ENCODE peak calls at places on chromosomes 5 and 9, in ten cellular contexts. Z is tibial nerve, B is vagina, D is sigmoid colon, H is spleen, C is body of pancreas, G is IMR-90, F is breast epithelium, E is heart left ventricle, T is Peyer's patch. J is an unnamed sample.

GRCh38 chr5:17024686-17025180 is 88.6 kb upstream of the MYO10 start:
- DNase-seq in C (no peak), F (no peak), B (no peak), T (no peak), Z (no peak), G (peak; percentile 85), D (no peak), H (no peak), E (no peak), J (no peak)

GRCh38 chr5:91074615-91075014 is 308.5 kb downstream of the ARRDC3 start:
- DNase-seq in F (no peak), H (no peak), C (no peak), E (no peak), T (no peak), G (peak; percentile 89), B (no peak), Z (no peak), D (no peak), J (no peak)

GRCh38 chr9:113593682-113594281 is 130.3 kb downstream of the RGS3 start:
- DNase-seq in E (peak; percentile 96), D (peak; percentile 97), G (peak; percentile 98), T (peak; percentile 58), H (peak; percentile 88), C (peak; percentile 87), Z (peak; percentile 73), F (peak; percentile 77), B (no peak), J (peak; percentile 93)

GRCh38 chr9:108673386-108673785 is 182.4 kb downstream of the ACTL7B start:
- DNase-seq in T (no peak), Z (no peak), D (no peak), E (no peak), F (no peak), H (no peak), B (no peak), C (no peak), G (no peak), J (no peak)

GRCh38 chr5:114148253-114148652 is 213.6 kb upstream of the KCNN2 start:
- DNase-seq in T (no peak), F (no peak), C (peak; percentile 66), D (no peak), E (no peak), G (no peak), B (no peak), H (no peak), Z (no peak), J (no peak)

GRCh38 chr5:132215329-132215728 is 12.3 kb downstream of the P4HA2 start:
- DNase-seq in D (peak; percentile 99), B (no peak), T (peak; percentile 62), E (peak; percentile 93), H (peak; percentile 74), F (peak; percentile 93), C (peak; percentile 97), Z (peak; percentile 86), G (peak; percentile 98), J (peak; percentile 73)

GRCh38 chr5:108818613-108819272 is 71.0 kb downstream of the FER start:
- DNase-seq in E (no peak), D (no peak), T (no peak), F (no peak), G (peak; percentile 82), B (no peak), C (no peak), Z (no peak), H (no peak), J (no peak)

GRCh38 chr5:6455571-6456200 is 7.0 kb downstream of the UBE2QL1 start:
- DNase-seq in G (no peak), H (no peak), C (no peak), D (no peak), Z (no peak), F (no peak), E (no peak), T (no peak), B (no peak), J (no peak)

GRCh38 chr9:77648458-77649108 is 461 bp upstream of the GNA14 start:
- DNase-seq in F (peak; percentile 58), H (peak; percentile 80), C (peak; percentile 63), T (peak; percentile 78), Z (no peak), G (no peak), B (no peak), E (peak; percentile 69), D (peak; percentile 82), J (peak; percentile 76)

GRCh38 chr9:128631636-128632035 is 25.0 kb downstream of the DYNC2I2 start:
- DNase-seq in D (no peak), C (no peak), Z (no peak), F (no peak), H (peak; percentile 1), E (no peak), T (peak; percentile 20), B (no peak), G (no peak), J (no peak)
- H3K36me3 ChIP-seq in D (peaks cover 79% of the 10 kb centered on the region), C (peaks cover 33% of the 10 kb centered on the region), Z (peaks cover 82% of the 10 kb centered on the region), F (no peaks in the 10 kb centered on the region), H (peaks cover 73% of the 10 kb centered on the region), E (peaks cover 77% of the 10 kb centered on the region), T (no peaks in the 10 kb centered on the region), B (peaks cover 68% of the 10 kb centered on the region), G (peaks cover 70% of the 10 kb centered on the region), J (peaks cover 32% of the 10 kb centered on the region)

DNA sequence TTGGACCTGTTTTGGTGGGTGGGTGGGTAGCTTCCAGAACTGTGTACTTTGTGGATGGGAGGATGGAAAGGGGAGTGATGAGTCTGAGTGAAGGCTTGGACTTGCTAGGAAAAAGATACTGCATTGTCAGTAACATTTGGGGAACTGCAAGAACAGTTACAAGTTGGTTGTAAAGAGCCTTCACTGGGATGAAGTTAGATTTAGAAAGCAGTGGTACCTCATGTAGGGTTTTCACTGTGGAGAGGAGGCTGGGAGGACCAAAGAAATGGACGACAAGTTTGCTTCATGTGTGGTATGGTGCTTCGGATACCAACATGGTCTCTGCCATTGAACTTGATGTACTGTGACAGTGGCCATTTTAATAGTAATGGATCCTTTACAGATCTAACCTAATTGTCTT is 50.3 kb downstream of the RAD23B start:
- DNase-seq in Z (no peak), H (no peak), F (no peak), C (no peak), D (no peak), G (no peak), E (no peak), T (no peak), B (no peak), J (no peak)
- TF ChIP-seq POLR2A in Z (no peak), H (no peak), F (no peak), C (no peak), D (no peak), G (no peak), E (no peak), T (no peak), B (no peak), J (no peak)

DNA sequence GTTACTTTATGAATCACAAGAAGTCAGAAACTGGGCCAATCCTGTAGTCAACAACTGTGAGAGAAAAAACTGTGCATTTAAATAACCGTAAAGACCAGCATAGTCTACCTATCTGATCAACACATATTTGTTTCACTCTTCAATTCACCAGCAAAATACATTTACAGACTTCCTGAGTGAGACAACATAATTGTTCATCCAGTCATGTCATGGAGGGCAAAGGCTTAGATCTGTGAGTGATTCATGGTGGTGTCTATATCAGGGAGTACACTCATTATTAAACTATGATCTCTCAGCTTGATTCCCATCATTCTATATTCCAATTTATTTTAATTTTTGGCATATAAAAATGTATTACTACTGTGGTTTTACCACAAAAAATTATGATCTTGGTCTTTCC is 694.6 kb downstream of the DNAH5 start:
- DNase-seq in B (no peak), F (no peak), E (no peak), H (no peak), T (no peak), Z (no peak), G (no peak), D (no peak), C (no peak), J (no peak)
- TF ChIP-seq CTCF in B (no peak), F (no peak), E (no peak), H (no peak), T (no peak), Z (no peak), G (no peak), D (no peak), C (no peak), J (no peak)

GRCh38 chr5:32390819-32391591 is 53.5 kb downstream of the ZFR start:
- DNase-seq in G (peak; percentile 95), E (no peak), D (no peak), T (no peak), Z (no peak), F (no peak), H (no peak), C (no peak), B (no peak), J (no peak)

GRCh38 chr5:32388429-32389111 is 56.0 kb downstream of the ZFR start:
- DNase-seq in F (no peak), B (no peak), C (no peak), Z (no peak), T (no peak), H (no peak), G (peak; percentile 79), D (no peak), E (no peak), J (no peak)

GRCh38 chr5:32387841-32388240 is 56.7 kb downstream of the ZFR start:
- DNase-seq in D (no peak), G (no peak), B (no peak), F (no peak), Z (no peak), C (no peak), T (no peak), E (no peak), H (no peak), J (no peak)

GRCh38 chr5:32387176-32387575 is 57.4 kb downstream of the ZFR start:
- DNase-seq in C (no peak), G (no peak), F (no peak), T (no peak), H (no peak), B (no peak), D (no peak), E (no peak), Z (no peak), J (no peak)

GRCh38 chr5:32392039-32392438 is 52.5 kb downstream of the ZFR start:
- DNase-seq in E (no peak), Z (no peak), H (no peak), C (no peak), G (no peak), B (no peak), T (no peak), D (no peak), F (no peak), J (no peak)
- H3K36me3 ChIP-seq in E (peaks cover 100% of the 10 kb centered on the region), Z (peaks cover 80% of the 10 kb centered on the region), H (peaks cover 76% of the 10 kb centered on the region), C (peaks cover 44% of the 10 kb centered on the region), G (peaks cover 35% of the 10 kb centered on the region), B (peaks cover 66% of the 10 kb centered on the region), T (peaks cover 5% of the 10 kb centered on the region), D (peaks cover 39% of the 10 kb centered on the region), F (peaks cover 21% of the 10 kb centered on the region), J (peaks cover 80% of the 10 kb centered on the region)

DNA sequence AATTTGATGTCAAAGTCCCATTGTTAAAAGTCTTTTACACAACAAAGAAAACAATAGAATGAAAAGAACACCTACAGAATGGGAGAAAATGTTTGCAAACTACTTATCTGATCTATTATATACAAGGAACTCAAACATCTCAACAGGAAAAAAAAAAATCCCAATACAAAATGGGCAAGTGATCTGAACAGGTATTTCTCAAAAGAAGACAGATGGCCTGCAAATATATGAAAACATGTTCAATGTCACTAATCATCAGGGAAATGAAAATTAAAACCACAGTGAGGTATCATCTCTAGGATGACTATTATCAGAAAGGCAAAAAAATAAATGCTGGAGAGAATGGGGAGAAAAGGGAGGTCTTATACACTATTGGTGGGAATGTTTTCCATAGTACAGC is 301.8 kb downstream of the ARHGAP26 start:
- DNase-seq in F (no peak), C (no peak), E (no peak), G (no peak), Z (no peak), T (no peak), D (no peak), H (no peak), B (no peak), J (no peak)
- TF ChIP-seq POLR2A in F (no peak), C (no peak), E (no peak), G (no peak), Z (no peak), T (no peak), D (no peak), H (no peak), B (no peak), J (no peak)